ENCODE peak calls at places on chromosomes 13 and 19, in seven cellular contexts. S, X, L, K, F, Q and H are unnamed samples.

GRCh38 chr19:20162821-20163220 is 4.2 kb upstream of the ZNF486 start:
- DNase-seq in L (no peak), K (no peak), X (no peak), Q (no peak), F (no peak), S (peak; percentile 49), H (no peak)

GRCh38 chr19:40598121-40598917 is 2.9 kb upstream of the LTBP4 start:
- DNase-seq in X (peak; percentile 81), S (peak; percentile 89), F (peak; percentile 72), Q (peak; percentile 96), L (peak; percentile 87), K (no peak), H (peak; percentile 73)

GRCh38 chr19:23823952-23824389 is 65.3 kb upstream of the ZNF681 start:
- DNase-seq in K (no peak), F (no peak), X (no peak), Q (peak; percentile 0), S (no peak), L (no peak), H (no peak)

GRCh38 chr19:28027116-28027515 is 1185.8 kb downstream of the UQCRFS1 start:
- DNase-seq in S (no peak), Q (no peak), L (no peak), F (no peak), K (no peak), X (no peak), H (no peak)

GRCh38 chr19:4523306-4524110 is 5.2 kb upstream of the PLIN4 start:
- DNase-seq in X (no peak), S (no peak), L (peak; percentile 80), K (no peak), Q (no peak), F (no peak), H (no peak)

GRCh38 chr13:37716796-37717195 is 118.2 kb upstream of the POSTN start:
- DNase-seq in K (no peak), S (no peak), X (peak; percentile 55), L (no peak), F (no peak), Q (no peak), H (no peak)

GRCh38 chr19:20247016-20247683 is 80.1 kb downstream of the ZNF486 start:
- DNase-seq in K (no peak), F (no peak), L (no peak), Q (no peak), X (no peak), S (no peak), H (no peak)

GRCh38 chr19:19661141-19661674 is 2.3 kb downstream of the ATP13A1 start:
- DNase-seq in L (no peak), Q (no peak), S (no peak), K (no peak), X (no peak), F (no peak), H (no peak)

GRCh38 chr13:74270018-74270417 is 135.8 kb upstream of the KLF12 start:
- DNase-seq in K (no peak), X (no peak), S (no peak), L (no peak), F (no peak), Q (no peak), H (no peak)

GRCh38 chr19:21023901-21024300 is 3.4 kb downstream of the ZNF430 start:
- DNase-seq in S (no peak), Q (no peak), K (peak; percentile 29), F (no peak), X (peak; percentile 18), L (no peak), H (no peak)

GRCh38 chr13:77698211-77699058 is 948 bp downstream of the SLAIN1 start:
- DNase-seq in Q (peak; percentile 81), F (no peak), S (peak; percentile 31), L (peak; percentile 41), X (no peak), K (no peak), H (no peak)

GRCh38 chr13:110509478-110509926 is 52.0 kb downstream of the RAB20 start:
- DNase-seq in F (no peak), Q (no peak), S (no peak), L (no peak), K (no peak), X (no peak), H (no peak)

GRCh38 chr19:3302755-3303154 is 63.6 kb upstream of the NFIC start:
- DNase-seq in F (no peak), Q (peak; percentile 55), X (no peak), K (no peak), L (no peak), S (no peak), H (no peak)

GRCh38 chr19:43781630-43782310 is 997 bp upstream of the KCNN4 start:
- DNase-seq in L (no peak), S (no peak), X (no peak), K (no peak), F (no peak), Q (no peak), H (no peak)

GRCh38 chr19:492091-492531 is 4.2 kb upstream of the MADCAM1 start:
- DNase-seq in X (no peak), F (no peak), K (no peak), L (no peak), Q (no peak), S (no peak), H (no peak)

GRCh38 chr13:113553541-113554332 is 30.8 kb upstream of the TFDP1 start:
- DNase-seq in L (no peak), S (no peak), X (no peak), F (no peak), Q (no peak), K (no peak), H (no peak)

GRCh38 chr13:111046590-111047141 is 68.4 kb upstream of the ARHGEF7 start:
- DNase-seq in K (no peak), F (no peak), X (peak; percentile 59), Q (no peak), S (peak; percentile 57), L (peak; percentile 83), H (no peak)

GRCh38 chr13:48233097-48233885 is at the start of gene ITM2B:
- DNase-seq in K (no peak), X (peak; percentile 51), Q (peak; percentile 83), S (peak; percentile 90), L (peak; percentile 75), F (no peak), H (no peak)

GRCh38 chr19:21022996-21023395 is 2.5 kb downstream of the ZNF430 start:
- DNase-seq in X (peak; percentile 56), Q (peak; percentile 6), K (peak; percentile 37), S (no peak), F (no peak), L (peak; percentile 37), H (peak; percentile 14)

GRCh38 chr13:71770710-71771109 is 96.3 kb downstream of the DACH1 start:
- DNase-seq in K (no peak), X (no peak), S (no peak), Q (no peak), L (no peak), F (no peak), H (no peak)

GRCh38 chr19:3976495-3977241 is 5.8 kb upstream of the DAPK3 start:
- DNase-seq in Q (no peak), S (peak; percentile 91), F (no peak), K (no peak), L (no peak), X (no peak), H (no peak)

DNA sequence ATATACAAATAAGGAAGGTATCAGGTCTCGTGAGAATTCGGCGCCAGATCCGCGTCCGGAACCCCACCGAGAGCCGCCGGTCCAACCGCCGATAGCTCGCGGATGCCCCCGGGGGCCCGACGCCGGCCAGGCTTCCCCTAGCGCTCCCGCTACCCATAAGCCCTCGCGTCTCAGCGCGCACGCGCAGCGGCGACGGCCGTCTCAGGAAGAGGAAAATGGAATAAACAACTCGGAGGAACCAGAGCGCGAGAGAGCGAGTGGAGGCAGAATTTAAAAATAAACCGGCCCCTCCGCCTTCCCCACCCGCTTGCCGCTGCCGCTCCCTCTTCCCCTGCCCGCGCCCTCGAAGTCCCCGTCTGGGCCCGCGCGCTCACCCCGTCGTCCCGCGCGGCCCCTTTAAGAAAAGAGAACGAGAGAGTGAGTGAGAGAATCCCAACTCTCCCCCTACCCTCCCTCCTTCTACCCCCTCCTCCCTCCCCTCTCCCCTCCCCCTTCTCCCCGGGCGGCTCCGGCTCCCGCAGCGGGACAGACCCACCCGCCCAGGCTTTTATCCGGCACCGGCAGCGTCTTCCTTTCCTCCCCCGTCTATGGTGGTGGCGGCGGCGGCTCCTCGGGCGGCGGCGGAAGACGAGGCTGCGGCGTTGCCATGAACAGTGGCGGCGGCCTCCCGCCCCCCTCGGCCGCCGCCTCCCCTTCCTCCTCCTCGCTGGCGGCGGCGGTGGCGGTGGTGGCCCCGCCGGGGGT is at the start of gene PAN3:
- DNase-seq in L (peak; percentile 89), X (peak; percentile 85), Q (peak; percentile 96), K (peak; percentile 52), S (peak; percentile 95), F (peak; percentile 80), H (peak; percentile 56)
- TF ChIP-seq CTCF in L (peak; percentile 13), X (no peak), Q (no peak), K (no peak), S (no peak), F (peak; percentile 6), H (no peak)

DNA sequence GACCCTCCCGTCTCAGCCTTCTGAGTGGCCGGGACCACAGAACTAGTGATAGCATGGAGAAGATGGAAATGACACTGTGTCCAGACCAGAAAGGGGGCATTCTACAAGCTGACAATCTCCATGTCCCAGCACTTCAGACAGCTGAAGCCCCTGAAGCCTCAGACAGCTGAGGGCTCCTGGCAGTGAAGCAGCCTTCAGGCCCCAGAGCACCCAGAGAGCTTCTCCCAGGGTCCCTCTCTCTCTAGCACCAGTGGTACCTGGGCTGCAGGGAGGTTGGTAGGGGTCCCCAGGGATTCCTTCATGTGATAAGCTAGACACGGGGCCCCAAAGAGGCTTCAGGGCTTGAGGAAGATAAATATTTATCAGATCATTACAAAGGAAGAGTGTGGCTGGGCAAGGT is 7.6 kb upstream of the POP4 start:
- DNase-seq in Q (no peak), K (no peak), F (no peak), S (no peak), L (no peak), X (no peak), H (no peak)
- TF ChIP-seq CTCF in Q (no peak), K (no peak), F (no peak), S (no peak), L (no peak), X (no peak), H (no peak)

DNA sequence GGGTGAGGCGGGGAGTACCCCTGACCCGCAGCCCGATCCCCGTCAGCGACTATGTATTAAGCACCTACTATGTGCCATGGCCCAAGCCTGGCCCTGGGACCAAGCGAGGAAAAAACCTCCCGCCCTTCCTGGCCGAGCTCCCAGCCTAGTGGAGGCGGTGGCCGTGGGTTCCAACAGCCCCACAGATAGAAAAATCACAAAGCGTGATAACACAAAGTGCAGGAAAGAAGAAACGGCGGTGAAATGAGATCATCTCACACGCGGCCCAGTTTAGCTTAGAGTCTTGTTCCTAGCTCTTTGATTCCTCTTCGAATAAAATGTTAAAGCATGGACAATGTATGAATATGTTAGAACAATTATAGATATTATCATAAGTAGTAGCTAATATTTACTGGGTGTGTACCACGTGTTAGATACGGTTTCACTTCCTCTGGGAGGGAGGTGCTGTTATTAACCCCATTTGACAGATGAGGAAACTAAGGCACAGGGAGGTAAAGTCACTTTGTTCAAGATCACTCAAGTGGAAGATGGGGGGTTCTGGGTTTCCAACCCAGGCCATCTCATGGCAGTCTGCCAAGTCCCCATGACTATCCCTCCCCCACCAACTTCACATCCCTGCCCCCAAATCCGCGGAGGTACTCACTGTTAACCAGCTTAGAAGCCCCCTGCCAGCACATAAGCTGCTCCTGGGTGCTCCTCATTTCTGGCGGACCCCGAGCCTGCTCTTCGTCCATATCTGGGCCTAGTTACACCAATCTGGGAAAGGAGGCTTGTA is 1.2 kb upstream of the FXYD7 start:
- DNase-seq in Q (no peak), K (no peak), F (no peak), S (peak; percentile 44), X (no peak), L (no peak), H (no peak)
- TF ChIP-seq CTCF in Q (no peak), K (no peak), F (no peak), S (no peak), X (no peak), L (no peak), H (no peak)

GRCh38 chr13:46905249-46905648 is 8.4 kb upstream of the HTR2A start:
- DNase-seq in F (no peak), S (no peak), X (no peak), Q (no peak), K (no peak), L (no peak), H (no peak)
- TF ChIP-seq CTCF in F (peak; percentile 33), S (no peak), X (peak; percentile 51), Q (no peak), K (peak; percentile 44), L (peak; percentile 30), H (no peak)